ENCODE peak calls at places on chromosomes 11 and 22, in four cellular contexts. B, Q, R and T are unnamed samples.

GRCh38 chr22:50531546-50532352 is 1.9 kb upstream of the TYMP start:
- DNase-seq in B (peak), Q (peak), R (peak), T (peak)

GRCh38 chr22:38240734-38241252 is 32.0 kb downstream of the TMEM184B start:
- DNase-seq in B (peak), Q (peak), R (peak), T (peak)

GRCh38 chr22:39453765-39454378 is 2.9 kb upstream of the MGAT3 start:
- DNase-seq in B (no peak), Q (no peak), R (no peak), T (no peak)

GRCh38 chr11:75380716-75381420 is 18.4 kb upstream of the RPS3 start:
- DNase-seq in B (no peak), Q (peak), R (no peak), T (no peak)

GRCh38 chr11:24624432-24624831 is 127.6 kb downstream of the LUZP2 start:
- DNase-seq in B (no peak), Q (no peak), R (no peak), T (no peak)

GRCh38 chr11:133082851-133083488 is 449.3 kb downstream of the OPCML start:
- DNase-seq in B (peak), Q (peak), R (peak), T (peak)

GRCh38 chr11:56923116-56923515 is 65.6 kb upstream of the OR5AK2 start:
- DNase-seq in B (no peak), Q (no peak), R (no peak), T (no peak)

GRCh38 chr22:18055619-18056160 is 22.1 kb upstream of the PEX26 start:
- DNase-seq in B (no peak), Q (no peak), R (no peak), T (no peak)

GRCh38 chr22:20552450-20552894 is 45.1 kb downstream of the MED15 start:
- DNase-seq in B (no peak), Q (peak), R (no peak), T (peak)

GRCh38 chr22:45968003-45968650 is 8.8 kb downstream of the WNT7B start:
- DNase-seq in B (no peak), Q (no peak), R (no peak), T (no peak)

GRCh38 chr22:37240240-37240940 is 3.7 kb downstream of the RAC2 start:
- DNase-seq in B (no peak), Q (no peak), R (no peak), T (no peak)

GRCh38 chr22:41184679-41185078 is 20.4 kb upstream of the L3MBTL2 start:
- DNase-seq in B (no peak), Q (no peak), R (no peak), T (no peak)

GRCh38 chr11:97234016-97234415 is 844.2 kb downstream of the JRKL start:
- DNase-seq in B (no peak), Q (no peak), R (no peak), T (no peak)

GRCh38 chr11:131811380-131811779 is 441.0 kb downstream of the NTM start:
- DNase-seq in B (no peak), Q (no peak), R (no peak), T (no peak)

GRCh38 chr11:14971865-14972580 is at the start of gene CALCA:
- DNase-seq in B (no peak), Q (no peak), R (no peak), T (peak)

GRCh38 chr22:46721716-46722115 is 16.3 kb downstream of the CERK start:
- DNase-seq in B (no peak), Q (no peak), R (no peak), T (no peak)

GRCh38 chr11:116136987-116137674 is 632.9 kb upstream of the CADM1 start:
- DNase-seq in B (no peak), Q (no peak), R (no peak), T (no peak)

GRCh38 chr11:65879622-65880021 is at the start of gene CTSW:
- DNase-seq in B (no peak), Q (no peak), R (no peak), T (no peak)

GRCh38 chr22:36197065-36197440 is 4.6 kb downstream of the APOL4 start:
- DNase-seq in B (no peak), Q (no peak), R (peak), T (no peak)

GRCh38 chr11:66494935-66495334 is 14.7 kb downstream of the DPP3 start:
- DNase-seq in B (no peak), Q (no peak), R (no peak), T (no peak)

GRCh38 chr22:42308887-42309468 is 38.5 kb upstream of the TCF20 start:
- DNase-seq in B (no peak), Q (no peak), R (no peak), T (no peak)
- TF ChIP-seq CTCF in B (peak), Q (no peak), R (peak), T (no peak)

GRCh38 chr11:31240340-31240904 is 129.1 kb downstream of the DCDC1 start:
- DNase-seq in B (no peak), Q (no peak), R (peak), T (peak)

GRCh38 chr11:31237819-31238771 is 131.4 kb downstream of the DCDC1 start:
- DNase-seq in B (no peak), Q (no peak), R (no peak), T (no peak)

GRCh38 chr11:31233425-31233824 is 136.1 kb downstream of the DCDC1 start:
- DNase-seq in B (no peak), Q (no peak), R (no peak), T (no peak)

GRCh38 chr11:31236052-31236652 is 133.4 kb downstream of the DCDC1 start:
- DNase-seq in B (no peak), Q (no peak), R (no peak), T (no peak)
- TF ChIP-seq CTCF in B (peak), Q (no peak), R (no peak), T (no peak)

DNA sequence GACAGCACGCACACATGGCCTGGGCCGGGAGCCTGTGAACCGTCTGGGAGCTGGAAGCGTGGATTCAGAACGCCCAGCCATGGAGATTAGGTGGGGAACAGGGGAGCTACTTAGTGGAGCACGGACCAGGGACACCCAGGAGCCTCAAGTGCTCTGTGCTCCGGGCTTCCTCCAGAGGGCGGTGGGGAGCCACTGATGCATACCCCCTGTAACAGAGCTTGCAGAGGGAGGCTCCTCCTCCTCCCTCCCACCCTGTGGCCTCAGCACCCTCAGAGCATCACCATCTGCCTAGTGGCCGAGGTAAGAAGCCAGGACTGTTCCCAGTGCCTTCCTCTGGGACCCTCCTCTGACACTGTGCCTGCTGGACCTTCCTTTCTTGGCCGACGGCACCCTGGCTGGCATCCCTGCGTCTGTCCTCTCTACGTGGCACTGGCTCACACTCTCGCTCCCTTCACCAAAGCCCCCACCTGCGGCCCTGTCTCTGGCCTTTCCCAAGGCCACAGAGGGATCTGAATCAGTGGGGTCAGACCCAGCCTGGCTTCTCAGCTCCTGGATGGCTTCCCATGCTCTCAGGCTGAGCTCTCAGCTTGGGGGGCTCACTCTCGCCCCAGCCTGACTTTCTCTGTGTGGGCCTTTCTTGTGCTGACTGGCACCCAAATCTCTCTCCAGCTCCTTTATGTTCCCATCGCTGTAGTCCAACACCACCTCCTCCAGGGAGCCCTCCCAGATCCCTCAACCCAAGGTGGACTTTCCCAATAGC is 780.9 kb downstream of the BRD1 start:
- DNase-seq in B (no peak), Q (peak), R (peak), T (no peak)
- TF ChIP-seq CTCF in B (no peak), Q (no peak), R (peak), T (no peak)

GRCh38 chr11:1919428-1920127 is at the start of gene TNNT3:
- DNase-seq in B (no peak), Q (no peak), R (no peak), T (no peak)

GRCh38 chr11:1916132-1916985 is 3.1 kb upstream of the TNNT3 start:
- DNase-seq in B (no peak), Q (no peak), R (no peak), T (no peak)

GRCh38 chr11:1916986-1917522 is 2.4 kb upstream of the TNNT3 start:
- DNase-seq in B (no peak), Q (no peak), R (no peak), T (no peak)

GRCh38 chr11:1918436-1919315 is 827 bp upstream of the TNNT3 start:
- DNase-seq in B (no peak), Q (no peak), R (no peak), T (no peak)

GRCh38 chr11:1917523-1918435 is 1.7 kb upstream of the TNNT3 start:
- DNase-seq in B (no peak), Q (no peak), R (no peak), T (no peak)
- TF ChIP-seq CTCF in B (peak), Q (peak), R (peak), T (peak)

GRCh38 chr11:43685483-43685882 is 4.9 kb downstream of the HSD17B12 start:
- DNase-seq in B (no peak), Q (no peak), R (no peak), T (no peak)
- TF ChIP-seq CTCF in B (peak), Q (no peak), R (no peak), T (no peak)

GRCh38 chr11:130425156-130425555 is 3.3 kb downstream of the ADAMTS8 start:
- DNase-seq in B (no peak), Q (no peak), R (no peak), T (no peak)

GRCh38 chr11:130427049-130427388 is 1.4 kb downstream of the ADAMTS8 start:
- DNase-seq in B (no peak), Q (no peak), R (no peak), T (no peak)

GRCh38 chr11:130424613-130425140 is 3.7 kb downstream of the ADAMTS8 start:
- DNase-seq in B (no peak), Q (no peak), R (no peak), T (no peak)

GRCh38 chr11:130427581-130428211 is 713 bp downstream of the ADAMTS8 start:
- DNase-seq in B (no peak), Q (no peak), R (peak), T (peak)

GRCh38 chr11:130426223-130427048 is 2.0 kb downstream of the ADAMTS8 start:
- DNase-seq in B (no peak), Q (no peak), R (no peak), T (no peak)
- TF ChIP-seq CTCF in B (no peak), Q (no peak), R (no peak), T (no peak)

GRCh38 chr11:1852885-1853284 is at the start of gene LSP1:
- DNase-seq in B (no peak), Q (no peak), R (no peak), T (no peak)

GRCh38 chr11:1852271-1852877 is 510 bp upstream of the LSP1 start:
- DNase-seq in B (no peak), Q (no peak), R (no peak), T (no peak)

GRCh38 chr11:1854132-1854948 is 1.5 kb downstream of the LSP1 start:
- DNase-seq in B (no peak), Q (no peak), R (no peak), T (no peak)

GRCh38 chr11:1854949-1855885 is 2.3 kb downstream of the LSP1 start:
- DNase-seq in B (no peak), Q (no peak), R (no peak), T (no peak)

DNA sequence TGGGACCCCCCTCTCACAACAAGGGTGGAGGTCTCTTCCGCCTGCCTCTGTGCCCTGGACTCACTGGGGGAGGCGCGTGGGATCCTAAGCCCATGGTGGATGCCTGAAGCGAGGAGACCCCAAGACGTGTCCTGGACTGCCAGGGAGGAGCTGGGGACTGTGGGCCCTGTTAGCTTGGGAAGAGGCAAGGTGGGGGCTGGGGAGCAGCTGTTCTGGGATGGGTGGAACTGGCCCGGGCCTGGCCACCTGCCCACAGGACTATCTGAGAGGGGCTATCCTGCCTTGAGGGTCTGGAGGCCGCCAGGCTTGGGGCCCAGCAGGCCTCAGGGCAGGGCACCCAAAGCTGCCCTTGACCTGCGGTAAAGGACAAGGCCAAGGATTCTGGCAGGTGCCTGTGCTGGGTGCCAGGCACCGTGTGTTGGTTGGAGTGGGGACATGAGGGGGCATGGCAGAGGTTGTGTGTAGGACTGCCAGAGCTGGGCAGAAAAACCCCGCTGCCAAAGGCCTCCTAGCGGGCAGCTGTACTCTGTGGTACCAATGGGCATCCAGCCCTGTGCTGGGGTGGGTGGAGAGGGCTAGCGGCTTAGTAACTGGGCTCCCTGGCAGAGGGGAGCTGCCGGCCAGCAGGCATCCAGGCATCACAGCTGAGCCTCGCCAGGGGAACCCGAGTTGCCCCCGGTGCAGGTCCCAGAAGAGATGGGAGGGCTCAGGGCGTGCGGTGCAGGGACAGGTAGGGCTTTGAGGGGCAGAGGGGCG is 670 bp downstream of the LSP1 start:
- DNase-seq in B (no peak), Q (no peak), R (no peak), T (no peak)
- TF ChIP-seq CTCF in B (no peak), Q (no peak), R (no peak), T (no peak)